ENCODE peak calls at places on chromosome 10, in ten cellular contexts. One of them, this sample, is unnamed.

GRCh38 chr10:88196298-88196697 is 332.9 kb downstream of the PTEN start:
- DNase-seq in stimulated activated CD4-positive, alpha-beta T cell treated with anti-CD3 and anti-CD28 coated beads, TNF-alpha, amount 100 ng/mL, for 4 hours: no peak
- DNase-seq in choroid plexus epithelial cell: no peak
- DNase-seq in tibial artery: no peak
- DNase-seq in right lobe of liver: no peak
- DNase-seq in WTC11: no peak
- DNase-seq in B cell: no peak
- DNase-seq in OCI-M1: peak
- DNase-seq in AG10803: no peak
- DNase-seq in mammary epithelial cell: no peak
- DNase-seq in this sample: no peak

GRCh38 chr10:86553213-86553612 is 31.6 kb upstream of the WAPL start:
- DNase-seq in stimulated activated CD4-positive, alpha-beta T cell treated with anti-CD3 and anti-CD28 coated beads, TNF-alpha, amount 100 ng/mL, for 4 hours: no peak
- DNase-seq in AG10803: no peak
- DNase-seq in OCI-M1: no peak
- DNase-seq in mammary epithelial cell: no peak
- DNase-seq in tibial artery: no peak
- DNase-seq in right lobe of liver: no peak
- DNase-seq in WTC11: no peak
- DNase-seq in B cell: no peak
- DNase-seq in choroid plexus epithelial cell: no peak
- DNase-seq in this sample: no peak

GRCh38 chr10:92571649-92572048 is 2.2 kb downstream of the IDE start:
- DNase-seq in stimulated activated CD4-positive, alpha-beta T cell treated with anti-CD3 and anti-CD28 coated beads, TNF-alpha, amount 100 ng/mL, for 4 hours: no peak
- DNase-seq in WTC11: no peak
- DNase-seq in AG10803: peak
- DNase-seq in mammary epithelial cell: no peak
- DNase-seq in choroid plexus epithelial cell: peak
- DNase-seq in B cell: no peak
- DNase-seq in tibial artery: no peak
- DNase-seq in right lobe of liver: no peak
- DNase-seq in OCI-M1: no peak
- DNase-seq in this sample: no peak

GRCh38 chr10:99807786-99808185 is 25.3 kb downstream of the ABCC2 start:
- DNase-seq in choroid plexus epithelial cell: no peak
- DNase-seq in right lobe of liver: no peak
- DNase-seq in B cell: no peak
- DNase-seq in AG10803: no peak
- DNase-seq in OCI-M1: no peak
- DNase-seq in stimulated activated CD4-positive, alpha-beta T cell treated with anti-CD3 and anti-CD28 coated beads, TNF-alpha, amount 100 ng/mL, for 4 hours: no peak
- DNase-seq in tibial artery: no peak
- DNase-seq in WTC11: no peak
- DNase-seq in mammary epithelial cell: no peak
- DNase-seq in this sample: no peak

GRCh38 chr10:17067549-17068264 is 61.9 kb downstream of the CUBN start:
- DNase-seq in tibial artery: no peak
- DNase-seq in choroid plexus epithelial cell: peak
- DNase-seq in B cell: no peak
- DNase-seq in stimulated activated CD4-positive, alpha-beta T cell treated with anti-CD3 and anti-CD28 coated beads, TNF-alpha, amount 100 ng/mL, for 4 hours: no peak
- DNase-seq in OCI-M1: no peak
- DNase-seq in AG10803: no peak
- DNase-seq in right lobe of liver: no peak
- DNase-seq in mammary epithelial cell: no peak
- DNase-seq in WTC11: no peak
- DNase-seq in this sample: no peak

GRCh38 chr10:84784749-84785148 is 456.4 kb downstream of the CCSER2 start:
- DNase-seq in stimulated activated CD4-positive, alpha-beta T cell treated with anti-CD3 and anti-CD28 coated beads, TNF-alpha, amount 100 ng/mL, for 4 hours: no peak
- DNase-seq in OCI-M1: no peak
- DNase-seq in AG10803: no peak
- DNase-seq in mammary epithelial cell: no peak
- DNase-seq in tibial artery: no peak
- DNase-seq in WTC11: no peak
- DNase-seq in B cell: no peak
- DNase-seq in choroid plexus epithelial cell: no peak
- DNase-seq in right lobe of liver: no peak
- DNase-seq in this sample: no peak

GRCh38 chr10:78893217-78893616 is 175.5 kb upstream of the ZMIZ1 start:
- DNase-seq in OCI-M1: no peak
- DNase-seq in right lobe of liver: no peak
- DNase-seq in AG10803: no peak
- DNase-seq in B cell: no peak
- DNase-seq in choroid plexus epithelial cell: no peak
- DNase-seq in WTC11: no peak
- DNase-seq in mammary epithelial cell: no peak
- DNase-seq in stimulated activated CD4-positive, alpha-beta T cell treated with anti-CD3 and anti-CD28 coated beads, TNF-alpha, amount 100 ng/mL, for 4 hours: no peak
- DNase-seq in tibial artery: no peak
- DNase-seq in this sample: no peak

GRCh38 chr10:1213252-1213651 is 157.1 kb downstream of the WDR37 start:
- DNase-seq in B cell: no peak
- DNase-seq in OCI-M1: no peak
- DNase-seq in tibial artery: no peak
- DNase-seq in choroid plexus epithelial cell: no peak
- DNase-seq in stimulated activated CD4-positive, alpha-beta T cell treated with anti-CD3 and anti-CD28 coated beads, TNF-alpha, amount 100 ng/mL, for 4 hours: no peak
- DNase-seq in mammary epithelial cell: no peak
- DNase-seq in AG10803: no peak
- DNase-seq in right lobe of liver: no peak
- DNase-seq in WTC11: no peak
- DNase-seq in this sample: no peak

GRCh38 chr10:70331486-70332268 is 47.9 kb upstream of the NPFFR1 start:
- DNase-seq in B cell: peak
- DNase-seq in OCI-M1: peak
- DNase-seq in mammary epithelial cell: peak
- DNase-seq in tibial artery: peak
- DNase-seq in stimulated activated CD4-positive, alpha-beta T cell treated with anti-CD3 and anti-CD28 coated beads, TNF-alpha, amount 100 ng/mL, for 4 hours: no peak
- DNase-seq in right lobe of liver: no peak
- DNase-seq in choroid plexus epithelial cell: peak
- DNase-seq in AG10803: peak
- DNase-seq in WTC11: peak
- DNase-seq in this sample: peak

This sample was measured in adrenal gland.